ENCODE peak calls at places on chromosome 15, in eight cellular contexts. F is BE2C, W is adrenal gland, Q is GM23248, R is uterus, D is cardiac muscle cell, B is right cardiac atrium, H is heart left ventricle. Z is an unnamed sample.
A peak's percentile ranks its signal among the peaks of the same experiment; 100 is the strongest.

GRCh38 chr15:77243146-77243545 is 172.2 kb upstream of the TSPAN3 start:
- DNase-seq in F (no peak), W (no peak), Q (no peak), R (no peak), D (no peak), B (no peak), H (no peak), Z (peak; percentile 37)

GRCh38 chr15:101198820-101199219 is 53.0 kb downstream of the CHSY1 start:
- DNase-seq in F (no peak), W (no peak), Q (peak; percentile 39), R (no peak), D (no peak), B (no peak), H (no peak), Z (peak; percentile 24)

GRCh38 chr15:50685191-50685975 is 1.2 kb downstream of the TRPM7 start:
- DNase-seq in F (peak; percentile 14), W (no peak), Q (peak; percentile 39), R (no peak), D (no peak), B (no peak), H (no peak), Z (peak; percentile 18)

GRCh38 chr15:81893182-81893833 is 152.5 kb downstream of the MEX3B start:
- DNase-seq in F (no peak), W (no peak), Q (no peak), R (no peak), D (no peak), B (no peak), H (no peak), Z (no peak)

GRCh38 chr15:31309893-31310606 is 16.6 kb upstream of the KLF13 start:
- DNase-seq in F (no peak), W (no peak), Q (no peak), R (no peak), D (no peak), B (no peak), H (no peak), Z (no peak)

GRCh38 chr15:41476416-41477048 is 17.1 kb upstream of the ITPKA start:
- DNase-seq in F (no peak), W (peak; percentile 41), Q (no peak), R (no peak), D (no peak), B (no peak), H (no peak), Z (no peak)

GRCh38 chr15:100713163-100713867 is 110.9 kb downstream of the ASB7 start:
- DNase-seq in F (no peak), W (no peak), Q (peak; percentile 71), R (peak; percentile 15), D (no peak), B (no peak), H (no peak), Z (no peak)

GRCh38 chr15:79349526-79349925 is 38.6 kb downstream of the TMED3 start:
- DNase-seq in F (peak; percentile 87), W (no peak), Q (no peak), R (no peak), D (no peak), B (no peak), H (no peak), Z (no peak)

GRCh38 chr15:72902245-72902928 is 118.8 kb upstream of the ADPGK start:
- DNase-seq in F (no peak), W (peak; percentile 28), Q (peak; percentile 83), R (peak; percentile 40), D (no peak), B (peak; percentile 94), H (peak; percentile 74), Z (peak; percentile 30)

GRCh38 chr15:87564666-87565065 is 691.9 kb downstream of the NTRK3 start:
- DNase-seq in F (no peak), W (no peak), Q (no peak), R (no peak), D (no peak), B (no peak), H (no peak), Z (no peak)

GRCh38 chr15:92124669-92125068 is 269.0 kb upstream of the ST8SIA2 start:
- DNase-seq in F (no peak), W (no peak), Q (no peak), R (no peak), D (no peak), B (no peak), H (no peak), Z (no peak)

GRCh38 chr15:99425666-99426301 is 140.0 kb upstream of the MEF2A start:
- DNase-seq in F (peak; percentile 33), W (no peak), Q (no peak), R (peak; percentile 19), D (no peak), B (peak; percentile 78), H (peak; percentile 63), Z (no peak)

GRCh38 chr15:61226313-61227250 is 2.5 kb downstream of the RORA start:
- DNase-seq in F (no peak), W (no peak), Q (peak; percentile 41), R (no peak), D (no peak), B (no peak), H (no peak), Z (no peak)

GRCh38 chr15:89199734-89200133 is 21.6 kb downstream of the RLBP1 start:
- DNase-seq in F (no peak), W (no peak), Q (no peak), R (no peak), D (peak; percentile 26), B (no peak), H (no peak), Z (no peak)

GRCh38 chr15:66390670-66391069 is 4.0 kb downstream of the MAP2K1 start:
- DNase-seq in F (no peak), W (peak; percentile 25), Q (no peak), R (no peak), D (no peak), B (no peak), H (no peak), Z (no peak)
- H3K4me1 ChIP-seq in F (no peaks in the 10 kb centered on the region), W (peaks cover 8% of the 10 kb centered on the region), Q (peaks cover 17% of the 10 kb centered on the region), R (peaks cover 5% of the 10 kb centered on the region), D (peaks cover 7% of the 10 kb centered on the region), B (peaks cover 6% of the 10 kb centered on the region), H (peaks cover 82% of the 10 kb centered on the region), Z (peaks cover 27% of the 10 kb centered on the region)

DNA sequence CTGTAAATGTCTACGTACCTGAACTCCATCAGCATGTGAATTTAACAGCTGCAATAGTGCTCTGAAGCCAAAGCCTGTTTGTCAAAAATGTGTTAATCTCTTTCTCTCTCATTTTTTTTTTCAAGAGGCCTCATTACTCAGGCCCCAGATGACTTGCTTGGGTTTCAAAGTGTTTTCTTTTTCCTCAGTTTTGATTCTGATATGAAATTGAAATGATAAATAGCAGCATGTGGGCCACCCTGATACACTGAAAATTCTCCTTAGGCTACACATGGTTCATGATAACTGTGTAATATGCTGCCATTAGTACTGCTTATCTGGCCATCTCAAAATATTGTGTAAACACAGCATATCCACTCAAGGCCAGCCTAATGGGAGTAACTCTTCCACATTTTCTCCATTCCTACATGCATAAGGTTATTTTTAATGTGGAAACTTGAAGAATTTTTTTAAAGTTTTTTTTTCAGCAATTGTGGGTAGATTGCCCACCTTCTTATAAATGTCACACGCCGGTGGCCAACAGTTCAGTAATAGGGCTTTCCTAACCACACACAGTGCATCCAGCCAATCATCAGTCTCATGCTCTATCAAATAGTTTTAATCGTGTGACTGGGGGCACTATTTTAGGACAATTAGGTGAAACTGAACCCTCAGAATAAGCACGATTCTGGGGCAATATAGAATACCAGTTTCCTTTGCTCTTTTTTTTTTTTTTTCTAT is 13.1 kb upstream of the DENND4A start:
- DNase-seq in F (no peak), W (no peak), Q (no peak), R (no peak), D (no peak), B (no peak), H (no peak), Z (no peak)
- H3K4me3 ChIP-seq in F (no peak overlapping the region), W (no peak overlapping the region), Q (no peak overlapping the region), R (no peak overlapping the region), D (no peak overlapping the region), B (no peak overlapping the region), H (no peak overlapping the region), Z (no peak overlapping the region)

GRCh38 chr15:68085052-68085451 is 30.9 kb downstream of the PIAS1 start:
- DNase-seq in F (no peak), W (no peak), Q (no peak), R (no peak), D (no peak), B (no peak), H (no peak), Z (no peak)

GRCh38 chr15:68083463-68083862 is 29.3 kb downstream of the PIAS1 start:
- DNase-seq in F (no peak), W (no peak), Q (no peak), R (no peak), D (no peak), B (no peak), H (no peak), Z (no peak)

GRCh38 chr15:68082735-68083134 is 28.6 kb downstream of the PIAS1 start:
- DNase-seq in F (no peak), W (no peak), Q (no peak), R (no peak), D (no peak), B (no peak), H (no peak), Z (no peak)

GRCh38 chr15:68080783-68081182 is 26.7 kb downstream of the PIAS1 start:
- DNase-seq in F (no peak), W (no peak), Q (no peak), R (no peak), D (no peak), B (no peak), H (no peak), Z (no peak)

DNA sequence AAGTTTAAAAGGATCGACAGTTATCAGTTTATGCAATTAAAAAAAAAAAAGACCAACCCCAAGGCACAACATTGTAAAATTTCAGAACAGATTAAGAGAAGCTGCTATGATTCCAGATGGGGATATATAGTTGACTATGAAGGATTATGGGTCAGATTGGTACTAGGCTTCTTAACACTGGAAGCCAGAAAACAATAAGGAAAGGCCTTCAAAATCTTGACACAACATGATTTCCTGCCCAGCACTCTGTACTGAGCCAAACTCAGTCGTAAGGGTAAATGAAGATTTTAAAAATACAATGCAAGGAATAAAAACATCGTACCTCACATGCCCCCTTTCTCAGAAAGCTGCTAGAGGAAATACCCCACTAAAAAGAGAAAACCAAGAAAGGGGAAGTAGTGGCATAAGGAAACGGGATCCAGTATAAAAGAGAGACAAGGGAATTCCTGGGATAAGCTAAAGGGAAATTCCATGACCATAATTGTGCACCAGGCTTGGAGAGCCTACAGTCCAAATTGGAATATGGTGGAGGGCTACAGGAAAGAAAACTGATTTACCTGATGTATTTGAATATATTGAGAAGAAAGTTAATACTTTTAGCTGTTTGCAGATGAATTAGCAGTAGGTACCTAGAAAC is 27.9 kb downstream of the PIAS1 start:
- DNase-seq in F (no peak), W (no peak), Q (no peak), R (no peak), D (no peak), B (no peak), H (no peak), Z (no peak)
- H3K4me1 ChIP-seq in F (peaks cover 10% of the 10 kb centered on the region), W (peaks cover 38% of the 10 kb centered on the region), Q (no peaks in the 10 kb centered on the region), R (no peaks in the 10 kb centered on the region), D (peaks cover 34% of the 10 kb centered on the region), B (peaks cover 1% of the 10 kb centered on the region), H (peaks cover 84% of the 10 kb centered on the region), Z (peaks cover 44% of the 10 kb centered on the region)

DNA sequence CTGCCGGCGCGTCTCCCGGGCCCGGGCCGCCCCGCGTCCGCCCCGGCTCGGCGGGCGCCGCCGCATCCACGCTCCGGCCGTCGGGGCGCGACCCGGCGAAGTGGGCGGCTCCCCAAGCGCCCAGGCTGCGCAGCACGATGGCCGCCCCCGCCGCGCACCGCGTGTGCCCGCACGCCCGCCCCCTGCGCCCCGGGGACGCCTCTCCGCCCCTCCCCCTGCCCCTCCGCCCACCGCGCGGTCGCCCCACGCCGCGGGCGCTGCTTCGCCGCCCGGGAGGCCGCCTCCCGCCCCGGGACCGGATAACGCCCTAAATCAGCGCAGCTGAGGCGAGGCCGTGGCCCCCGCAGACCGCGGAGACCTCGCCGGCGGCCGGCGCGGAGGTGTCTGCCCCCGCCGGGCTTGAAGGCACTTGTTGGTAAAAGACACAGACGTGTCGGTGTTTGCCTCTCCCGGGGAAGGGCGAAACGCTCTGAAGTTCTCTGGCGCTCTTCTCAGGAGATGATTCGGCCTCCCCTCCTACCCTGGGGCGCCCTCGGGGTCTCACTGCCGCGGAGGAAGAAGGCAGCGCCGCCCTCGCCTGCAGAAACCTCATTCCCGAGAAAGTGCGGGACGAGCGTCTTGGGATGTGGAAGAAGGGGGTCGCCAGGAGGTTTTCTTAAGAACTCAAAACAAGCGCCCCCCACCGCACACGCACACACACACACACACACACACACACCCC is at the start of gene BNC1:
- DNase-seq in F (no peak), W (no peak), Q (no peak), R (no peak), D (peak; percentile 17), B (peak; percentile 56), H (no peak), Z (no peak)
- H3K4me3 ChIP-seq in F (no peak within 1 kb of the TSS), W (no peak within 1 kb of the TSS), Q (peak within 1 kb of the TSS; percentile 78), R (peak within 1 kb of the TSS; percentile 9), D (peak within 1 kb of the TSS; percentile 38), B (peak within 1 kb of the TSS; percentile 88), H (peak within 1 kb of the TSS; percentile 58), Z (peak within 1 kb of the TSS; percentile 24)

Z was measured in HAP-1.